ENCODE peak calls at places on chromosomes 7 and 10, in four cellular contexts. X is H1, R is K562, K is HepG2. D is an unnamed sample.

GRCh38 chr7:25026156-25026555 is 46.2 kb upstream of the OSBPL3 start:
- DNase-seq in X (peak; percentile 17), R (no peak), K (no peak), D (no peak)

GRCh38 chr7:25134360-25135010 is 9.4 kb upstream of the CYCS start:
- DNase-seq in K (no peak), R (no peak), X (no peak), D (no peak)

GRCh38 chr10:19041176-19041575 is 7.4 kb upstream of the MALRD1 start:
- DNase-seq in X (no peak), K (no peak), R (no peak), D (no peak)

GRCh38 chr7:14766747-14767146 is 135.8 kb downstream of the DGKB start:
- DNase-seq in R (no peak), K (no peak), X (no peak), D (no peak)

GRCh38 chr10:130372866-130373265 is 236.7 kb downstream of the GLRX3 start:
- DNase-seq in X (no peak), K (no peak), R (no peak), D (no peak)

GRCh38 chr7:613442-614140 is 93.9 kb upstream of the PDGFA start:
- DNase-seq in K (no peak), R (no peak), X (no peak), D (no peak)

GRCh38 chr7:77912293-77912692 is 113.7 kb downstream of the PHTF2 start:
- DNase-seq in X (no peak), R (no peak), K (no peak), D (no peak)

GRCh38 chr7:21023841-21024502 is 237.3 kb upstream of the SP8 start:
- DNase-seq in X (no peak), R (no peak), K (no peak), D (peak; percentile 44)

GRCh38 chr7:56092789-56093531 is at the start of gene PHKG1:
- DNase-seq in K (peak; percentile 33), X (no peak), R (peak; percentile 61), D (no peak)

GRCh38 chr10:70115948-70116682 is 16.5 kb downstream of the AIFM2 start:
- DNase-seq in R (peak; percentile 79), K (peak; percentile 59), X (no peak), D (no peak)

GRCh38 chr10:4736608-4737007 is 89.4 kb upstream of the AKR1E2 start:
- DNase-seq in K (no peak), X (no peak), R (no peak), D (no peak)

GRCh38 chr10:48477181-48477580 is 127.7 kb downstream of the ARHGAP22 start:
- DNase-seq in R (no peak), K (no peak), X (no peak), D (no peak)

DNA sequence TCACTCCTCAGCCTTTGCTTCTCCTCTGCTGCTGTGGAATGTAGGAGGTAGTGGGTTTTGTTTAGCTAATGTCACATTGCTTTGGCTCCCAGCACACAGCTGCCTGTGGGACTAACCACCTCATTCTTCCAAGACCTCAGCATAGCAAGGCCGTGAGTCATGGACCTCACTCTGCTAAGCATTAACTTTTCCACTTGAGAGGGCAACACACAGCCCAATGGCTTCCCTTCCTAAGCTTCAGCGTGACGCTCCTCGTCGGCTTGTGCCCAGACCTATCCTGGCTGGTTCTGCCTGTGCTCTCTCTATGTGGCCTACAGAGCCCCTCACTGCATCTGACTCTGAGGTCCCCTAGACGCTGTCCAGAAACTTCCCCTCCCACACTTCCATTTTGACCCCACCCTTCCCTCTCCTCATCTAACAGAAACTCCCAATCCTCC is 23.3 kb downstream of the MYOF start:
- DNase-seq in X (no peak), K (peak; percentile 55), R (no peak), D (no peak)
- TF ChIP-seq HDAC2 in X (no peak), K (no peak), R (no peak), D (no peak)

GRCh38 chr10:73647211-73647874 is 6.1 kb upstream of the MYOZ1 start:
- DNase-seq in R (no peak), X (peak; percentile 82), K (no peak), D (no peak)

GRCh38 chr10:73644767-73645166 is 3.5 kb upstream of the MYOZ1 start:
- DNase-seq in X (no peak), R (no peak), K (no peak), D (no peak)

GRCh38 chr10:73647875-73648228 is 6.6 kb upstream of the MYOZ1 start:
- DNase-seq in R (no peak), X (no peak), K (no peak), D (no peak)

GRCh38 chr10:73648252-73648651 is 7.0 kb upstream of the MYOZ1 start:
- DNase-seq in K (no peak), X (no peak), R (no peak), D (no peak)

DNA sequence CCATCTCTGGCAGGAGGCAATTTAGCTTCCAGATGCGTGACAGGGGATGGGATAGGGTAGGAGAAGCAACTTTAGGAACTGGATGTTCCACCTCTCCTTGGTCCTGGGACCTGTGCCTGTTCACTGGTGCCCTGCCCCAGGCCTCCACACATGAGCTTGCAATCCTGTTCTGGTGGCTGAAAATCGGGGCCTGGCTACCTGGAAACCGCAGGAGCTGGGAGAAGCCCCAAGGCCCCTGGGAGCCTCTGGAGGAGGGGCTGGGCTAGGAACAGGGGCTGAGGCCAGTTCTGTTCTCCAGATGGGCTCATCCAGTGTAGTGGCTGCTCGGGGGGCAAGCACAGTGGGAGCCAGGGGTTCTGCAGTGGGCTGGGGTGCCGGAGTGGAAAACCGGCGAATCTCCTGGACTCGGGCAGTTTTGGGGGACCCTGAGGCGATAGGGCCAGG is 5.3 kb upstream of the MYOZ1 start:
- DNase-seq in K (no peak), R (no peak), X (no peak), D (no peak)
- TF ChIP-seq SP1 in K (no peak), R (no peak), X (no peak), D (no peak)

DNA sequence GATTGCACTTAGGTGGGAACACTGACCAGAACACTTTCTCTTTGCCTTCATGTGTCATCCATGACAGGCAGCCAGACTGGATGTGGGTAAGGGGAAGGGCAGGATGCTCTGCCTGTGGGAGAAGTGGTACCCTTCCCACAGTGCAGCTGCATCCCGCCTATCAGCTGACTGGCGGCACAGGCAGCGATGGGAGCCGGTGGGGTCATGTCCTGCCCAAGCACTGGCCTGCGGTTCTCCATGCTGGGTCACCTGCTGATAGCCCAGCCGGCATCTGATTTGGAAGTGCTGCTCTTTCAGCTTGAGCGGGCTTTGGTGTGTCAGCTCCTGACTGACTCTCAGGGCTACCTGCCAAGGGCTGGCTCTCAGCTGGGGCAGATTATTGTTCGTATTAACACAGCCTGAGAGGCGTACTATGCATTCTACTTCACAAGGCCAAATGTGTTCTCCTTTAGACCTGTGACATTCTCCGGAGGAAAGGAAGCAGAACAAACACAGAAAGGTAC is 105.2 kb upstream of the PDLIM1 start:
- DNase-seq in R (no peak), X (no peak), K (no peak), D (no peak)
- H3K4me1 ChIP-seq in R (peaks cover 20% of the 10 kb centered on the region), X (no peaks in the 10 kb centered on the region), K (peaks cover under 1% of the 10 kb centered on the region), D (peaks cover 47% of the 10 kb centered on the region)

DNA sequence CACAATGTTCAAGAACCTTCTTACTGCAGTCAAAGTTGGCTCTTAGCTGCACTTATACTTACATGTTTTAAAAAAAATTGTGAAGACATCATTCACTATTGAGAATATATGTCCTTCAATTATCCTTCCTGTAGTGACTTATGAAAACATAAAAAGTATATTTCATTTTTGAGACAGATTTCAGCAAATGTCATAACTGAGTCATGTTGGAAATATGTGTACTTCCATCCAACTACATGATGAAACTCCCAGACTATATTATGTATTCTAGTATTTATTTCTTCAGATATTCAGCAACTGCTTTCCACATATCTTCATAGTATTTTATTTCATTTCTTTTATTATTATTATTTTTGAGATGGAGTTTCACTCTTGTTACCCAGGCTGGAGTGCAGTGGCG is 160.2 kb downstream of the ARHGAP12 start:
- DNase-seq in K (no peak), R (no peak), X (no peak), D (no peak)
- TF ChIP-seq HDAC2 in K (no peak), R (no peak), X (no peak), D (no peak)

GRCh38 chr7:87359366-87359765 is 13.9 kb downstream of the CROT start:
- DNase-seq in K (no peak), R (no peak), X (no peak), D (no peak)
- TF ChIP-seq SP1 in K (no peak), R (no peak), X (no peak), D (no peak)

GRCh38 chr10:488081-488932 is 201.2 kb downstream of the DIP2C start:
- DNase-seq in X (no peak), K (no peak), R (no peak), D (no peak)
- H3K4me1 ChIP-seq in X (peaks cover 11% of the 10 kb centered on the region), K (peaks cover 10% of the 10 kb centered on the region), R (no peaks in the 10 kb centered on the region), D (no peaks in the 10 kb centered on the region)

DNA sequence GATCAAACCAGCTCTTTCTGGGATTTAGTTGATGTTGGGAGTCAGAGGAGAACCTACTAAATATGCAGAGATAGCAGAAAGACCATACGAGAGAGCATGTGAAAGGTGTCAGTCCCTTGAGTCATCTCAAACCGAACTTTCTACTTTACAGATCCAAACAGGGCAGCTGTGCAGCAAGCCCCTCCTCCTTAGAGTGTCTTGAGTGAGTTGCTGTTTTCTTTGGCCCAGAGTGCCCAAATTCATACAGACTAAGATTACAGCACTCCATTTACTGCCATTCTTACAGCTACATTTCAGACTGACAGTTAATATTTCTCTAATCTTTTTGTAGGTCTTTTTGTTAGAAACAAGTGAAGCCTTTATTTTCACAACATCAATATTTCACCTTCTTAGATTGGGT is 53.4 kb downstream of the NRCAM start:
- DNase-seq in K (no peak), X (no peak), R (no peak), D (no peak)
- TF ChIP-seq HDAC2 in K (no peak), X (no peak), R (no peak), D (no peak)

GRCh38 chr10:132411561-132412253 is 14.7 kb downstream of the PWWP2B start:
- DNase-seq in K (no peak), R (no peak), X (no peak), D (no peak)

GRCh38 chr10:132414402-132415016 is 17.5 kb downstream of the PWWP2B start:
- DNase-seq in X (no peak), R (no peak), K (no peak), D (no peak)

GRCh38 chr10:132415255-132415654 is 18.3 kb downstream of the PWWP2B start:
- DNase-seq in X (no peak), R (no peak), K (no peak), D (no peak)

GRCh38 chr10:132412316-132413192 is 15.6 kb downstream of the PWWP2B start:
- DNase-seq in R (no peak), K (no peak), X (no peak), D (no peak)

DNA sequence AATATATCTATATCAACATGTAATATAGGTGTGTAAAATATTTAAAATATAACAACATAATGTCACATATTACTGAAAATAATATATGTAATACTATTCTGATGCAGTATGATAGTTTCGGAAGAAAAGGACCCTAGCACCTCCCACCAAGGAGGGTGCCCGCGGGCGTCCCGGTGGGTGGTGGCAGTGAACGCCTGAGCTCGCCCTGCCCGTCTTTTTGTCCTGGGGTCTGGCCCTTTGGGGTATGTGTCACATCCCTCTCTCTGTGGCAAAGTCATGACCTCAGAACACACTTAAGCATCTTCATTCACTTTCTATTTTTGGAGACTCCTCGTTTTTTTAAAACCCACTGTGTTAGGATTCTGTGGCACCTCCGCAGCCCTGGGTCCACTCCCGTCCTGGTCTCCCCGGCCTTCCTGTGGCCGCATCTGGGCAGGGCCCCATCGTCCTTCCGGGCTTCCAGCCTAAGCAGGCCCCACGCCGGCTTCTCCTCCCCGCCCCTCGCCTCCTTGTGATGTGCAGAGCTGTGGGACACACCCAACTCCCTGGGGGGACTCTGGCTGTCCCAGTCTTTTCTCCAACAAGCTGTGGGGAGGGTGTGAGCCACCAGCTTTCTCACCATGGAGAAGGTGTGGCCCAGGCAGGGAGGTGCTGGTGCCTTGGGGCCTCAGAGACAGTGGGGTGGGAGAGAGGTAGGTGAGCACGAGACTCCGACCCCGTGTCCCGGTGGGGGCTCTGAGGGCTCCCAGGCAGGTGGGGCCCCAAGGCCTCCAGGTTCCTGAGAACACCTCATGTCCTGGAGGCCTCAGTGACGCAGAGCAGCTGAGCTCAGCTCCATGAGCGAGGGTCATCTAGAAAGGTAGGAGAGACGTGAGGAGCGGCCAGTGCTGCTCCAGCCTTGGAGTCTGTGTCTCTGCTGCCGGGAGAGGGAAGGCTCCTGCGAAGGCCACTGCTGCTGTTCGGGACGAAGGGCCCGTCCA is 16.5 kb downstream of the PWWP2B start:
- DNase-seq in K (no peak), R (peak; percentile 49), X (no peak), D (no peak)
- TF ChIP-seq SP1 in K (no peak), R (no peak), X (no peak), D (no peak)

D was measured in GM12878.